ENCODE peak calls at places on chromosome 3, in seven cellular contexts. U is HT-29; R is stimulated activated CD4-positive, alpha-beta T cell treated with anti-CD3 and anti-CD28 coated beads, Interleukin-15, amount 100 ng/mL, for 48 hours; K is NCI-H2081; F is epithelial cell of esophagus; A is NCI-H1930; P is fibroblast of villous mesenchyme. H is an unnamed sample.

GRCh38 chr3:125591116-125591755 is 4.1 kb downstream of the OSBPL11 start:
- DNase-seq in U (no peak), R (no peak), K (no peak), F (peak), A (no peak), P (no peak), H (no peak)

GRCh38 chr3:83189634-83190033 is 1428.2 kb upstream of the GBE1 start:
- DNase-seq in U (no peak), R (no peak), K (no peak), F (no peak), A (no peak), P (no peak), H (no peak)

GRCh38 chr3:108322352-108322751 is 26.0 kb downstream of the HHLA2 start:
- DNase-seq in U (no peak), R (no peak), K (no peak), F (no peak), A (no peak), P (peak), H (no peak)

GRCh38 chr3:190345027-190345821 is 23.0 kb upstream of the CLDN1 start:
- DNase-seq in U (peak), R (no peak), K (no peak), F (peak), A (no peak), P (peak), H (no peak)

GRCh38 chr3:127177226-127177625 is 15.7 kb upstream of the PRR23E start:
- DNase-seq in U (peak), R (no peak), K (peak), F (peak), A (no peak), P (peak), H (no peak)

GRCh38 chr3:11238057-11238456 is 34.1 kb upstream of the ATG7 start:
- DNase-seq in U (no peak), R (peak), K (no peak), F (peak), A (no peak), P (peak), H (no peak)

GRCh38 chr3:137061186-137061585 is 103.4 kb downstream of the IL20RB start:
- DNase-seq in U (no peak), R (no peak), K (peak), F (no peak), A (no peak), P (no peak), H (no peak)

GRCh38 chr3:60421749-60422467 is 829.3 kb downstream of the FHIT start:
- DNase-seq in U (no peak), R (no peak), K (no peak), F (no peak), A (no peak), P (no peak), H (no peak)

GRCh38 chr3:4241595-4242170 is 61.5 kb upstream of the SETMAR start:
- DNase-seq in U (no peak), R (no peak), K (no peak), F (no peak), A (no peak), P (no peak), H (peak)

GRCh38 chr3:55645406-55645805 is 158.3 kb upstream of the WNT5A start:
- DNase-seq in U (no peak), R (no peak), K (no peak), F (no peak), A (no peak), P (no peak), H (no peak)

GRCh38 chr3:12120374-12121140 is 38.2 kb downstream of the TIMP4 start:
- DNase-seq in U (no peak), R (no peak), K (no peak), F (peak), A (no peak), P (no peak), H (no peak)

GRCh38 chr3:128882709-128883108 is 3.3 kb downstream of the ACAD9 start:
- DNase-seq in U (no peak), R (no peak), K (no peak), F (no peak), A (no peak), P (no peak), H (no peak)

GRCh38 chr3:111803123-111803593 is 55.9 kb upstream of the PHLDB2 start:
- DNase-seq in U (no peak), R (no peak), K (no peak), F (peak), A (no peak), P (peak), H (no peak)

GRCh38 chr3:11350374-11350773 is 78.2 kb downstream of the ATG7 start:
- DNase-seq in U (no peak), R (no peak), K (no peak), F (peak), A (no peak), P (no peak), H (no peak)

H was measured in NCI-H526 treated with DMSO at 0.1 percent for 48 hours.